ENCODE peak calls at places on chromosome 3, in nine cellular contexts. One of them, this sample, is unnamed.
A peak's percentile ranks its signal among the peaks of the same experiment; 100 is the strongest.

GRCh38 chr3:183226333-183226732 is 26.7 kb upstream of the B3GNT5 start:
- DNase-seq in right lobe of liver: no peak
- DNase-seq in fibroblast of mammary gland: no peak
- DNase-seq in GM06990: no peak
- DNase-seq in colonic mucosa: no peak
- DNase-seq in GM12865: no peak
- DNase-seq in testis: no peak
- DNase-seq in lower lobe of right lung: no peak
- DNase-seq in PC-3: no peak
- DNase-seq in this sample: no peak

GRCh38 chr3:188349963-188350332 is 196.0 kb downstream of the LPP start:
- DNase-seq in right lobe of liver: no peak
- DNase-seq in fibroblast of mammary gland: no peak
- DNase-seq in GM06990: no peak
- DNase-seq in colonic mucosa: no peak
- DNase-seq in GM12865: no peak
- DNase-seq in testis: no peak
- DNase-seq in lower lobe of right lung: no peak
- DNase-seq in PC-3: no peak
- DNase-seq in this sample: no peak

GRCh38 chr3:24591661-24592555 is 97.3 kb upstream of the THRB start:
- DNase-seq in right lobe of liver: no peak
- DNase-seq in fibroblast of mammary gland: peak; percentile 90
- DNase-seq in GM06990: no peak
- DNase-seq in colonic mucosa: no peak
- DNase-seq in GM12865: no peak
- DNase-seq in testis: no peak
- DNase-seq in lower lobe of right lung: no peak
- DNase-seq in PC-3: peak; percentile 97
- DNase-seq in this sample: peak; percentile 80

GRCh38 chr3:47020311-47020710 is 40.8 kb downstream of the NBEAL2 start:
- DNase-seq in right lobe of liver: no peak
- DNase-seq in fibroblast of mammary gland: no peak
- DNase-seq in GM06990: no peak
- DNase-seq in colonic mucosa: no peak
- DNase-seq in GM12865: no peak
- DNase-seq in testis: no peak
- DNase-seq in lower lobe of right lung: no peak
- DNase-seq in PC-3: no peak
- DNase-seq in this sample: no peak

GRCh38 chr3:30368978-30369377 is 237.4 kb upstream of the TGFBR2 start:
- DNase-seq in right lobe of liver: no peak
- DNase-seq in fibroblast of mammary gland: peak; percentile 88
- DNase-seq in GM06990: no peak
- DNase-seq in colonic mucosa: no peak
- DNase-seq in GM12865: no peak
- DNase-seq in testis: no peak
- DNase-seq in lower lobe of right lung: no peak
- DNase-seq in PC-3: peak; percentile 59
- DNase-seq in this sample: no peak

GRCh38 chr3:111318289-111318688 is 223.7 kb upstream of the CD96 start:
- DNase-seq in right lobe of liver: no peak
- DNase-seq in fibroblast of mammary gland: no peak
- DNase-seq in GM06990: no peak
- DNase-seq in colonic mucosa: no peak
- DNase-seq in GM12865: no peak
- DNase-seq in testis: no peak
- DNase-seq in lower lobe of right lung: no peak
- DNase-seq in PC-3: no peak
- DNase-seq in this sample: no peak

GRCh38 chr3:125644036-125645025 is 49.0 kb upstream of the OSBPL11 start:
- DNase-seq in right lobe of liver: peak; percentile 57
- DNase-seq in fibroblast of mammary gland: peak; percentile 84
- DNase-seq in GM06990: no peak
- DNase-seq in colonic mucosa: no peak
- DNase-seq in GM12865: no peak
- DNase-seq in testis: no peak
- DNase-seq in lower lobe of right lung: peak; percentile 74
- DNase-seq in PC-3: no peak
- DNase-seq in this sample: no peak

GRCh38 chr3:133803474-133803873 is 2.1 kb upstream of the SRPRB start:
- DNase-seq in right lobe of liver: no peak
- DNase-seq in fibroblast of mammary gland: no peak
- DNase-seq in GM06990: no peak
- DNase-seq in colonic mucosa: no peak
- DNase-seq in GM12865: no peak
- DNase-seq in testis: no peak
- DNase-seq in lower lobe of right lung: no peak
- DNase-seq in PC-3: no peak
- DNase-seq in this sample: no peak

GRCh38 chr3:50204052-50204803 is 843 bp upstream of the SLC38A3 start:
- DNase-seq in right lobe of liver: peak; percentile 20
- DNase-seq in fibroblast of mammary gland: no peak
- DNase-seq in GM06990: no peak
- DNase-seq in colonic mucosa: no peak
- DNase-seq in GM12865: no peak
- DNase-seq in testis: no peak
- DNase-seq in lower lobe of right lung: no peak
- DNase-seq in PC-3: no peak
- DNase-seq in this sample: no peak
- H3K4me3 ChIP-seq in right lobe of liver: peak overlapping the region; percentile 94
- H3K4me3 ChIP-seq in fibroblast of mammary gland: no peak overlapping the region
- H3K4me3 ChIP-seq in GM06990: no peak overlapping the region
- H3K4me3 ChIP-seq in colonic mucosa: no peak overlapping the region
- H3K4me3 ChIP-seq in GM12865: no peak overlapping the region
- H3K4me3 ChIP-seq in testis: peak overlapping the region; percentile 27
- H3K4me3 ChIP-seq in lower lobe of right lung: no peak overlapping the region
- H3K4me3 ChIP-seq in PC-3: no peak overlapping the region
- H3K4me3 ChIP-seq in this sample: no peak overlapping the region

DNA sequence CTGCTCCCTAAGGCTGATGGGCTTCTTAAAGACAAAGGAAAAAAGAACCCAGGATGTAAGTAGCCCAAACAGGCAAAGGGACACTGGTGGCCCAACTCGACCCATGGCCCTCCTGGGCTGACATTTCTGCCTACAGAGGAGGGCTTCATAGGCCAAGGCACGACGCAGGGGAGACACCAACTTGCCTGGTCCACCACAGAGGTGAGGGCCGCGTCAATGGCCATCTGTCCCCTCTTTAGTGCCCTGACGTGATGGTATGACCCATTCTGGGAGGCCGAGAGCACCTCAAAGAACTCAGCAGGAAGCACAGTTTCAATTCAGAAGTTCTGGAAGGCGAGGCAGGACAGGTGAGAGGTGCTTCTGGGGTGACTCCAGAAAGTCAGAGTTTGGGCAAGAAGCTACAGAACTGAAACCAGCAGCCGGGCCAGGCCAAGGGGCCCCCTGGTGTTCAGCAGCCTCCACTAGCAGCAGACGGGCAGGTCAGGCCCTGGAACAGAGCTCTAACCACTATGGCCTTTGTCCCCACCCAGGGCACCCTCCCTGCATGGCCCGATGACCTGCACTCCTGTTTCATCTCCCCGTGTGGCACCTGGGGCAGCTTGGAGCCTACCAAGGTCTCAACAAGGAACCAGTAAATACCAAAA is 45.1 kb downstream of the HMCES start:
- DNase-seq in right lobe of liver: peak; percentile 66
- DNase-seq in fibroblast of mammary gland: no peak
- DNase-seq in GM06990: no peak
- DNase-seq in colonic mucosa: no peak
- DNase-seq in GM12865: peak; percentile 73
- DNase-seq in testis: no peak
- DNase-seq in lower lobe of right lung: no peak
- DNase-seq in PC-3: no peak
- DNase-seq in this sample: no peak
- TF ChIP-seq CTCF in right lobe of liver: peak; percentile 37
- TF ChIP-seq CTCF in fibroblast of mammary gland: peak; percentile 7
- TF ChIP-seq CTCF in GM06990: peak; percentile 79
- TF ChIP-seq CTCF in colonic mucosa: no peak
- TF ChIP-seq CTCF in GM12865: peak; percentile 57
- TF ChIP-seq CTCF in testis: no peak
- TF ChIP-seq CTCF in lower lobe of right lung: peak; percentile 29
- TF ChIP-seq CTCF in PC-3: no peak
- TF ChIP-seq CTCF in this sample: no peak

GRCh38 chr3:151460774-151461450 is at the start of gene IGSF10:
- DNase-seq in right lobe of liver: peak; percentile 43
- DNase-seq in fibroblast of mammary gland: no peak
- DNase-seq in GM06990: no peak
- DNase-seq in colonic mucosa: peak; percentile 51
- DNase-seq in GM12865: no peak
- DNase-seq in testis: peak; percentile 35
- DNase-seq in lower lobe of right lung: peak; percentile 57
- DNase-seq in PC-3: no peak
- DNase-seq in this sample: no peak
- H3K4me3 ChIP-seq in right lobe of liver: peak within 1 kb of the TSS; percentile 35
- H3K4me3 ChIP-seq in fibroblast of mammary gland: peak within 1 kb of the TSS; percentile 49
- H3K4me3 ChIP-seq in GM06990: no peak within 1 kb of the TSS
- H3K4me3 ChIP-seq in colonic mucosa: peak within 1 kb of the TSS; percentile 38
- H3K4me3 ChIP-seq in GM12865: no peak within 1 kb of the TSS
- H3K4me3 ChIP-seq in testis: peak within 1 kb of the TSS; percentile 10
- H3K4me3 ChIP-seq in lower lobe of right lung: peak within 1 kb of the TSS; percentile 55
- H3K4me3 ChIP-seq in PC-3: peak within 1 kb of the TSS; percentile 72
- H3K4me3 ChIP-seq in this sample: peak within 1 kb of the TSS; percentile 25

GRCh38 chr3:127822166-127822835 is at the start of gene MGLL:
- DNase-seq in right lobe of liver: peak; percentile 61
- DNase-seq in fibroblast of mammary gland: peak; percentile 45
- DNase-seq in GM06990: no peak
- DNase-seq in colonic mucosa: peak; percentile 66
- DNase-seq in GM12865: no peak
- DNase-seq in testis: peak; percentile 34
- DNase-seq in lower lobe of right lung: peak; percentile 68
- DNase-seq in PC-3: peak; percentile 54
- DNase-seq in this sample: no peak
- TF ChIP-seq CTCF in right lobe of liver: no peak
- TF ChIP-seq CTCF in fibroblast of mammary gland: no peak
- TF ChIP-seq CTCF in GM06990: no peak
- TF ChIP-seq CTCF in colonic mucosa: no peak
- TF ChIP-seq CTCF in GM12865: no peak
- TF ChIP-seq CTCF in testis: no peak
- TF ChIP-seq CTCF in lower lobe of right lung: no peak
- TF ChIP-seq CTCF in PC-3: no peak
- TF ChIP-seq CTCF in this sample: no peak

DNA sequence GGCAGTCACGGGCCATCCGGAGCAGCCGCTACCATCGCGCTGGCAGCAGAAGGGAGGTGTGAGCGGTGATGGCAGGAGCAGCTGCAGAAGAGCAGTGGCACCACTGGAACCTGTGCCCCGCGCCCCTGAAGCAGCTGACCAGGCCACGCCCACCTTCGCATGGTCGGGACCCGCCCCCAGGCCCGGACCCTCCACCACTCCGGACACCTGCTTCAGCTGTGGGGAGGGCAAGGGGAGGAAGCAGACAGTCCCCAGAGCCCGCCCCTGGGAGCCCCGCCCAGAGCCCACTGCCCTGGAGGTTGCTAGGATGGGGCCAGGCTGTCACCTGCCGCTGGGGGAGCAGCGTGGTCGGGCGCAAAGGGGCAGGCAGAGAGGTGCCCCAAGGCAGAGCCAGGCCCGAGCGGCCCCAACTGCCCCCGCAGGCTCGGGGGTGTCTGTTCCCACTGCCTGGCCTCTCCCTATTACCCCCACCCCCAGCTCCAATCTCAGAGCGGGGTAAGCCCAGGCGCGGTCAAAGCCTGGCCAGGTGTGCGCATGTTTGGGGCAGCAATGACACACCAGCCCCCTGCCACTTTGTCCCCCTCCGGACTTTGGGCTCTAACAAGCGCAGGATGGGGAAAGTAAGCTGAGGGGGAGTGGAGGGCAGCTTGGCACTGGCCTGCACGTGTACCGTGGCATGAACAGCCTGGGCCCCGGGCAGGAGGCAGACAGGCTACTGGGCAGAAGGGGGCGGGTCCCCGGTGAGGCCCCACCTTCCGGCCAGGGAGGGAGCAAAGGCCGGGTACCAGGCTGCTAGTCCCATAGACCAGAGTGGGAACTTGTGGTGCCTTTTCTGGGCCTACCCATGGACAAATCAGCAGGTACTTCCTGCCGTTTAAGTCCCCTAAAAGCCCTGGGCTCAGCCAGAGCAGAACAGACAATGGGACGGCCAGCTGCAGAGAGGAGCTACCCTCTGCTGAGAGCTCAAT is 8.7 kb downstream of the SPCS1 start:
- DNase-seq in right lobe of liver: peak; percentile 33
- DNase-seq in fibroblast of mammary gland: no peak
- DNase-seq in GM06990: no peak
- DNase-seq in colonic mucosa: peak; percentile 74
- DNase-seq in GM12865: no peak
- DNase-seq in testis: no peak
- DNase-seq in lower lobe of right lung: no peak
- DNase-seq in PC-3: no peak
- DNase-seq in this sample: no peak
- H3K4me3 ChIP-seq in right lobe of liver: no peak overlapping the region
- H3K4me3 ChIP-seq in fibroblast of mammary gland: no peak overlapping the region
- H3K4me3 ChIP-seq in GM06990: no peak overlapping the region
- H3K4me3 ChIP-seq in colonic mucosa: peak overlapping the region; percentile 16
- H3K4me3 ChIP-seq in GM12865: no peak overlapping the region
- H3K4me3 ChIP-seq in testis: no peak overlapping the region
- H3K4me3 ChIP-seq in lower lobe of right lung: no peak overlapping the region
- H3K4me3 ChIP-seq in PC-3: no peak overlapping the region
- H3K4me3 ChIP-seq in this sample: no peak overlapping the region

GRCh38 chr3:114730397-114730796 is 416.7 kb downstream of the ZBTB20 start:
- DNase-seq in right lobe of liver: no peak
- DNase-seq in fibroblast of mammary gland: no peak
- DNase-seq in GM06990: no peak
- DNase-seq in colonic mucosa: no peak
- DNase-seq in GM12865: no peak
- DNase-seq in testis: no peak
- DNase-seq in lower lobe of right lung: no peak
- DNase-seq in PC-3: no peak
- DNase-seq in this sample: no peak
- TF ChIP-seq CTCF in right lobe of liver: no peak
- TF ChIP-seq CTCF in fibroblast of mammary gland: no peak
- TF ChIP-seq CTCF in GM06990: no peak
- TF ChIP-seq CTCF in colonic mucosa: no peak
- TF ChIP-seq CTCF in GM12865: no peak
- TF ChIP-seq CTCF in testis: no peak
- TF ChIP-seq CTCF in lower lobe of right lung: no peak
- TF ChIP-seq CTCF in PC-3: no peak
- TF ChIP-seq CTCF in this sample: no peak

GRCh38 chr3:141401584-141402475 is 33.5 kb downstream of the ZBTB38 start:
- DNase-seq in right lobe of liver: peak; percentile 56
- DNase-seq in fibroblast of mammary gland: no peak
- DNase-seq in GM06990: peak; percentile 69
- DNase-seq in colonic mucosa: peak; percentile 56
- DNase-seq in GM12865: peak; percentile 72
- DNase-seq in testis: peak; percentile 62
- DNase-seq in lower lobe of right lung: peak; percentile 75
- DNase-seq in PC-3: peak; percentile 22
- DNase-seq in this sample: no peak
- H3K4me3 ChIP-seq in right lobe of liver: peak overlapping the region; percentile 66
- H3K4me3 ChIP-seq in fibroblast of mammary gland: peak overlapping the region; percentile 74
- H3K4me3 ChIP-seq in GM06990: peak overlapping the region; percentile 93
- H3K4me3 ChIP-seq in colonic mucosa: peak overlapping the region; percentile 75
- H3K4me3 ChIP-seq in GM12865: peak overlapping the region; percentile 97
- H3K4me3 ChIP-seq in testis: peak overlapping the region; percentile 85
- H3K4me3 ChIP-seq in lower lobe of right lung: peak overlapping the region; percentile 75
- H3K4me3 ChIP-seq in PC-3: peak overlapping the region; percentile 69
- H3K4me3 ChIP-seq in this sample: peak overlapping the region; percentile 92

GRCh38 chr3:128494152-128494650 is 1.2 kb upstream of the GATA2 start:
- DNase-seq in right lobe of liver: no peak
- DNase-seq in fibroblast of mammary gland: no peak
- DNase-seq in GM06990: no peak
- DNase-seq in colonic mucosa: no peak
- DNase-seq in GM12865: no peak
- DNase-seq in testis: no peak
- DNase-seq in lower lobe of right lung: no peak
- DNase-seq in PC-3: no peak
- DNase-seq in this sample: no peak
- TF ChIP-seq CTCF in right lobe of liver: no peak
- TF ChIP-seq CTCF in fibroblast of mammary gland: no peak
- TF ChIP-seq CTCF in GM06990: no peak
- TF ChIP-seq CTCF in colonic mucosa: no peak
- TF ChIP-seq CTCF in GM12865: no peak
- TF ChIP-seq CTCF in testis: no peak
- TF ChIP-seq CTCF in lower lobe of right lung: no peak
- TF ChIP-seq CTCF in PC-3: no peak
- TF ChIP-seq CTCF in this sample: no peak

GRCh38 chr3:74614133-74614967 is at the start of gene CNTN3:
- DNase-seq in right lobe of liver: peak; percentile 64
- DNase-seq in fibroblast of mammary gland: peak; percentile 35
- DNase-seq in GM06990: no peak
- DNase-seq in colonic mucosa: peak; percentile 38
- DNase-seq in GM12865: no peak
- DNase-seq in testis: peak; percentile 37
- DNase-seq in lower lobe of right lung: peak; percentile 48
- DNase-seq in PC-3: no peak
- DNase-seq in this sample: no peak
- H3K4me3 ChIP-seq in right lobe of liver: peak within 1 kb of the TSS; percentile 55
- H3K4me3 ChIP-seq in fibroblast of mammary gland: peak within 1 kb of the TSS; percentile 72
- H3K4me3 ChIP-seq in GM06990: no peak within 1 kb of the TSS
- H3K4me3 ChIP-seq in colonic mucosa: peak within 1 kb of the TSS; percentile 42
- H3K4me3 ChIP-seq in GM12865: no peak within 1 kb of the TSS
- H3K4me3 ChIP-seq in testis: peak within 1 kb of the TSS; percentile 26
- H3K4me3 ChIP-seq in lower lobe of right lung: peak within 1 kb of the TSS; percentile 49
- H3K4me3 ChIP-seq in PC-3: no peak within 1 kb of the TSS
- H3K4me3 ChIP-seq in this sample: peak within 1 kb of the TSS; percentile 5